ENCODE peak calls at places on chromosome 21, in four cellular contexts. L is H1, M is HepG2, Y is K562. O is an unnamed sample.

GRCh38 chr21:45041984-45042663 is 32.3 kb upstream of the ADARB1 start:
- DNase-seq in M (no peak), Y (no peak), L (no peak), O (no peak)

GRCh38 chr21:29834617-29835016 is 105.2 kb downstream of the GRIK1 start:
- DNase-seq in Y (no peak), M (no peak), L (no peak), O (no peak)

GRCh38 chr21:44379991-44380865 is 26.8 kb downstream of the TRPM2 start:
- DNase-seq in M (no peak), Y (no peak), L (no peak), O (no peak)

GRCh38 chr21:46005481-46005881 is 23.9 kb downstream of the COL6A1 start:
- DNase-seq in M (no peak), L (peak; percentile 41), Y (no peak), O (no peak)

GRCh38 chr21:43206231-43207042 is 37.6 kb downstream of the CRYAA start:
- DNase-seq in M (no peak), L (no peak), Y (no peak), O (no peak)

GRCh38 chr21:34670220-34670961 is 1.6 kb downstream of the CLIC6 start:
- DNase-seq in L (peak; percentile 73), Y (no peak), M (no peak), O (peak; percentile 25)

GRCh38 chr21:38863291-38863690 is 57.6 kb downstream of the ETS2 start:
- DNase-seq in M (no peak), L (no peak), Y (no peak), O (no peak)

GRCh38 chr21:46459356-46460112 is 843 bp downstream of the DIP2A start:
- DNase-seq in Y (peak; percentile 71), L (peak; percentile 63), M (no peak), O (peak; percentile 25)

GRCh38 chr21:38439957-38440356 is 58.3 kb downstream of the ERG start:
- DNase-seq in Y (no peak), M (no peak), L (no peak), O (no peak)

GRCh38 chr21:45145146-45145545 is 70.8 kb downstream of the ADARB1 start:
- DNase-seq in M (no peak), Y (no peak), L (no peak), O (no peak)

GRCh38 chr21:17523007-17523451 is 10.2 kb downstream of the CXADR start:
- DNase-seq in M (peak; percentile 99), L (no peak), Y (no peak), O (no peak)

GRCh38 chr21:41442496-41443186 is 16.6 kb downstream of the MX1 start:
- DNase-seq in Y (no peak), L (no peak), M (no peak), O (no peak)

GRCh38 chr21:43814215-43815106 is 25.1 kb downstream of the RRP1 start:
- DNase-seq in Y (no peak), M (no peak), L (peak; percentile 69), O (no peak)

GRCh38 chr21:46153259-46154154 is 1.9 kb downstream of the FTCD start:
- DNase-seq in L (peak; percentile 95), Y (peak; percentile 92), M (peak; percentile 54), O (peak; percentile 41)

GRCh38 chr21:39053126-39053525 is 130.1 kb downstream of the PSMG1 start:
- DNase-seq in Y (no peak), L (no peak), M (no peak), O (no peak)

GRCh38 chr21:15272171-15272570 is 207.4 kb upstream of the NRIP1 start:
- DNase-seq in Y (no peak), M (no peak), L (no peak), O (no peak)

GRCh38 chr21:35573472-35574389 is 486.6 kb downstream of the SETD4 start:
- DNase-seq in L (no peak), Y (no peak), M (peak; percentile 35), O (no peak)

GRCh38 chr21:42195378-42196031 is 23.4 kb upstream of the ABCG1 start:
- DNase-seq in M (no peak), Y (no peak), L (no peak), O (no peak)

GRCh38 chr21:38409907-38410306 is 88.4 kb downstream of the ERG start:
- DNase-seq in M (no peak), L (no peak), Y (no peak), O (no peak)

GRCh38 chr21:43950481-43950880 is 61.6 kb upstream of the TRAPPC10 start:
- DNase-seq in Y (no peak), L (no peak), M (no peak), O (no peak)

GRCh38 chr21:32184485-32184884 is 94.4 kb downstream of the MIS18A start:
- DNase-seq in M (no peak), Y (peak; percentile 17), L (no peak), O (no peak)

GRCh38 chr21:35168702-35169101 is 119.6 kb upstream of the RUNX1 start:
- DNase-seq in L (no peak), Y (no peak), M (no peak), O (no peak)

GRCh38 chr21:28538987-28539622 is 453.6 kb downstream of the LTN1 start:
- DNase-seq in L (no peak), Y (no peak), M (no peak), O (no peak)

DNA sequence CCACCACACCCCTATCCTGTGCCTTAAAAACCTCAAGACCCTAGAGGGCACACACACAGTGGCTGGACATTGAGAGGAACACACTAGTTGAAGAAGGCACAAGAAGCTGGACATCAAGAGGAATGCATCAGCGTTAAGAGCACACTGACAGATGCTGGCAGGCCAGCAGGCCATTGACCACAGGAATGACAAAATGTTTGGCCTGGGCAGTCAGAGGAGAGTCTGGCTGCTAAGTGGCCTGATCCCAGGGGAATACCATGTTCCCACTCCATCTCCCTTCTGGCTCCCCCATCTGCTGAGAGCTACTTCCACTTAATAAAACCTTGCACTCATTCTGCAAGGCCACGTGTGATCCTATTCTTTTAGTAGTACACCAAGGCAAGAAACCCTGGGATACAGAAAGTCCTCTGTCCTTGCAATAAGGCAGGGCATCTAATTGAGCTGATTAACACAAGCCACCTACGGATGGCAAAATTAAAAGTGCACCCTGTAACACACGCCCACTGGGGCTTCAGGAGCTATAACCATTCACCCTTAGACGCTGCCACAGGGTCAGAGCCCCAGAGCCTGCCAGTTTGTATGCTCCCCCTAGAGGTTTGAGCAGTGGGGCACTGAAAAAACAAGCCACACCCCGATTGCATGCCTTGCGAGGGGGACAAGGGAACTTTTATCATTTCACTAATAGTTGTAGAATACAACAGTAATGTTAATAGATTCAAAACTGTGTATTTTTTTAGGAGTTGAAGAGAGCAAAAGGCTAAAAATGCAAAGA is 1216.1 kb upstream of the NCAM2 start:
- DNase-seq in M (no peak), L (no peak), Y (no peak), O (no peak)
- TF ChIP-seq JUND in M (no peak), L (no peak), Y (no peak), O (no peak)

GRCh38 chr21:36847189-36847588 is 119.3 kb downstream of the HLCS start:
- DNase-seq in L (no peak), Y (no peak), M (peak; percentile 59), O (peak; percentile 69)
- TF ChIP-seq JUND in L (no peak), Y (no peak), M (peak; percentile 28), O (peak; percentile 81)

GRCh38 chr21:16455978-16456377 is 726.2 kb downstream of the USP25 start:
- DNase-seq in L (no peak), Y (no peak), M (no peak), O (no peak)

GRCh38 chr21:16455526-16455925 is 725.7 kb downstream of the USP25 start:
- DNase-seq in Y (no peak), M (no peak), L (no peak), O (no peak)

GRCh38 chr21:16457498-16457897 is 727.7 kb downstream of the USP25 start:
- DNase-seq in M (no peak), Y (no peak), L (no peak), O (no peak)

GRCh38 chr21:16460936-16461335 is 731.2 kb downstream of the USP25 start:
- DNase-seq in M (no peak), Y (no peak), L (no peak), O (peak; percentile 29)
- TF ChIP-seq JUND in M (no peak), Y (no peak), L (no peak), O (no peak)

DNA sequence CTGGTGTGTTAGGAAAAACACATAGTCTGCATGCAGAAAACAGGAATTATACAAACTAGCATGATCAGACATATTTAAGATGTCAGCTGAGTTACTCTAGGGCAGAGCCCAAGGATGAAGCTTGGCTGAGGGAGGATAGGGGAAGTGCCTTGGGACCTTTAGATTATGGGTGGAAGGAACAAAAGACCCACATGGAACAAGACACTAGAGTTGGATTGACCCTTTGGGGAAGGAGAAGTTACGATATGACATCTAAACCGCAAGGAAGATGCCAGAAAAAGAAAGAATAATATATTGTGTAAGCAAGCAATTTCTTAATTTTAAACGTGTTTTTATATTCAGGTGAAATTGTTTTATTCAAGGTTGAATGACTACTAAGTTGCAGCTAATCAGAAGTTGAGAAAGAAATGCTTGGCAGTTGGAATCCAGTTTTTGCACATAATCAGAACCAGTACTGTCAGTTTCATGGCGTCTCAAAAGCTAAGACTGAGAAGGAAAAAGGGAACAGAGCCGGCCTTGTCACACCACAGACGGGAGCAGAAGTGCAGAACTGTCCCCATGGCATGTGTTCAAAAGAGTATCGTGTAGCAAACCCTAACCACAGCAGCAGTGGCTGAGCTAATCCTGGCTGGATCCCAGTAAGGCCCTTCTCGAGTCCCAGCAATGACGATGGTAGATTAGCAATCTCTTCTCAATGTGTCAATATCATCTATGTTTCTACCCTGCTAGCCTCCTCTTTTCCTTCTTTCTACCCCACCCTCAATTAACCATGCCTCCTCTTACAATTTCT is 31.2 kb upstream of the IFNAR2 start:
- DNase-seq in M (no peak), L (no peak), Y (no peak), O (no peak)
- TF ChIP-seq JUND in M (no peak), L (no peak), Y (no peak), O (no peak)

GRCh38 chr21:33402011-33402979 is 918 bp upstream of the IFNGR2 start:
- DNase-seq in L (peak; percentile 64), M (no peak), Y (no peak), O (peak; percentile 58)
- TF ChIP-seq JUND in L (no peak), M (no peak), Y (no peak), O (no peak)

DNA sequence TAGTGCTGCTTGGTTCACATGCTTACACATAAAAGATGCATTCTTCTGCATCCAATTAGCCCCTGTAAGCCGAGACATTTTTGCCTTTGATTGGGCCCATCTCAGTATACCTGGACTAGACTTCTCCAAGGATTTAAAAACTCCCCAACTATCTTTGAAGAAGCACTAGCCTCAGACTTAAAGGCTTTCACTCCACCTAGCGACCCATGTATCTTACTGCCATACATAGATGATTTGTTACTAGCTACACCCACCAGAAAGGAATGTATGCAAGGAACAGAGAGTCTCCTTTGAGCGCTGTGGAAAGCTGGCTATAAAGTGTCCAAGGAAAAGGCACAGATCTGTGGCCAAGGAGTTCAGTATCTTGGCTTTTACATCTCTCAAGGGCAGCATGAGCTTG is 91.7 kb downstream of the LIPI start:
- DNase-seq in Y (peak; percentile 40), M (no peak), L (no peak), O (peak; percentile 44)
- TF ChIP-seq JUND in Y (no peak), M (no peak), L (no peak), O (no peak)